ENCODE peak calls at places on chromosomes 13 and 19, in ten cellular contexts. Q is Panc1, D is AG09309, G is WTC11, R is lower leg skin, U is thoracic aorta, W is choroid plexus epithelial cell, E is GM23338, J is IMR-90, F is Calu3. Y is an unnamed sample.

GRCh38 chr13:33871207-33872004 is 53.5 kb downstream of the RFC3 start:
- DNase-seq in Q (no peak), D (no peak), G (no peak), R (no peak), U (no peak), W (no peak), E (no peak), J (no peak), F (no peak), Y (no peak)

GRCh38 chr13:91368676-91369425 is 21.4 kb downstream of the MIR17HG start:
- DNase-seq in Q (no peak), D (no peak), G (no peak), R (no peak), U (no peak), W (peak; percentile 31), E (no peak), J (peak; percentile 19), F (no peak), Y (no peak)

GRCh38 chr13:102903659-102904407 is 58.0 kb downstream of the ERCC5 start:
- DNase-seq in Q (no peak), D (no peak), G (no peak), R (no peak), U (no peak), W (peak; percentile 57), E (peak; percentile 56), J (peak; percentile 18), F (no peak), Y (peak; percentile 18)

GRCh38 chr19:7869453-7869909 is 4.7 kb downstream of the PRR36 start:
- DNase-seq in Q (no peak), D (no peak), G (peak; percentile 85), R (peak; percentile 93), U (no peak), W (peak; percentile 51), E (peak; percentile 80), J (peak; percentile 28), F (peak; percentile 33), Y (peak; percentile 53)

GRCh38 chr19:11373166-11373884 is 1.1 kb upstream of the SWSAP1 start:
- DNase-seq in Q (no peak), D (no peak), G (peak; percentile 45), R (no peak), U (no peak), W (peak; percentile 19), E (peak; percentile 84), J (no peak), F (no peak), Y (no peak)

GRCh38 chr19:7673995-7674667 is 2.8 kb upstream of the MCEMP1 start:
- DNase-seq in Q (no peak), D (no peak), G (peak; percentile 76), R (peak; percentile 94), U (no peak), W (peak; percentile 69), E (peak; percentile 87), J (peak; percentile 45), F (peak; percentile 59), Y (no peak)

GRCh38 chr19:35083678-35084077 is 31.9 kb upstream of the FXYD3 start:
- DNase-seq in Q (no peak), D (no peak), G (no peak), R (no peak), U (no peak), W (no peak), E (no peak), J (no peak), F (no peak), Y (no peak)

GRCh38 chr19:33465834-33466233 is 55.8 kb downstream of the PEPD start:
- DNase-seq in Q (no peak), D (no peak), G (no peak), R (no peak), U (no peak), W (no peak), E (no peak), J (no peak), F (no peak), Y (no peak)

GRCh38 chr13:44870456-44870929 is 118.8 kb downstream of the NUFIP1 start:
- DNase-seq in Q (no peak), D (no peak), G (no peak), R (peak; percentile 72), U (no peak), W (no peak), E (no peak), J (no peak), F (no peak), Y (no peak)

GRCh38 chr19:17391371-17392151 is 2.4 kb downstream of the CCDC194 start:
- DNase-seq in Q (no peak), D (no peak), G (peak; percentile 28), R (no peak), U (no peak), W (no peak), E (peak; percentile 49), J (no peak), F (no peak), Y (no peak)

GRCh38 chr13:20127563-20128458 is 33.0 kb downstream of the GJA3 start:
- DNase-seq in Q (no peak), D (no peak), G (peak; percentile 64), R (peak; percentile 92), U (no peak), W (peak; percentile 44), E (peak; percentile 68), J (peak; percentile 16), F (peak; percentile 64), Y (peak; percentile 51)

DNA sequence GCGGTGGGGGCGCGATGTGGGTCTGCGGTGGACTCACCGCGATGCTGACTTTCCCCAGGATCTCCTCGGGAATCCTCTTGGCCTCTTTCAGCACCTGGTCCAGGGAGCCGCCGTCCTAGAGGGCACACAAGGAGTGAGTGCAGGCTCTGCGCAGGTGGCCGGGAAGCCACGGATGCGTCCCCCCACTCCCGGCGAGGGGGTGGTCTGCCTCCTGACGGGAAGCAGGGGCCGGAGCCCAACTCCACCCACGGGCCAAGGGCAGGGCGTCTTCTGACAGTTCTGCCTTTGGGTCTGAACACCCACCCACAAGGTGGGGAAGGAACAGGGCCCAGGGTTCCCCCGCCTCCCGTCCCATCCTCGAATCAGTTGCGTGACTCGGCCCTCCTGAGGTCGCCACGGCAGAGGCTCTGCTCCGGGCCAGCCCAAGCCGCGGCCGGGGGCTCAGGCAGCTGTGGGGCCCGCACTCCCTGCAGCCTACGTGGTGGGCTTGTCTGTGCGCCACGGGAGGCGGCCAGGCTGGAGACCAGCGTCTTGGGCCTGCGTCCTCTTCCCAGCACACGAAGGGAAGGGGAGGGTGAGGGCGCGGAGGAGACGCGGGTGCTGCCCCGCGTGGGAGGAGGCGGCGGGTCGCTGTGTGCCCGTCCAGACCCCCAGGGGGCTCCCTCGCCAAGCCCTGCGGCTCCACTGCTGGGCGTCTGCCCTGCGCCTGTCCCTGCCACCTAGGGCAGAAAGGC is 21.4 kb downstream of the MAP2K2 start:
- DNase-seq in Q (no peak), D (no peak), G (no peak), R (no peak), U (no peak), W (no peak), E (no peak), J (no peak), F (no peak), Y (no peak)
- TF ChIP-seq CTCF in Q (no peak), D (no peak), G (no peak), R (no peak), U (no peak), W (no peak), E (peak; percentile 36), J (peak; percentile 1), F (no peak), Y (no peak)

GRCh38 chr19:39544201-39544903 is 4.4 kb upstream of the EID2 start:
- DNase-seq in Q (no peak), D (no peak), G (no peak), R (no peak), U (no peak), W (peak; percentile 23), E (no peak), J (peak; percentile 13), F (no peak), Y (no peak)

GRCh38 chr19:39542198-39542597 is 2.2 kb upstream of the EID2 start:
- DNase-seq in Q (no peak), D (no peak), G (no peak), R (no peak), U (no peak), W (no peak), E (peak; percentile 54), J (no peak), F (no peak), Y (peak; percentile 23)

GRCh38 chr19:39546599-39546998 is 6.6 kb upstream of the EID2 start:
- DNase-seq in Q (no peak), D (no peak), G (no peak), R (no peak), U (no peak), W (no peak), E (peak; percentile 39), J (no peak), F (no peak), Y (no peak)

GRCh38 chr19:39544920-39545319 is 5.0 kb upstream of the EID2 start:
- DNase-seq in Q (no peak), D (no peak), G (no peak), R (no peak), U (no peak), W (no peak), E (no peak), J (no peak), F (no peak), Y (no peak)

GRCh38 chr19:39543477-39543857 is 3.5 kb upstream of the EID2 start:
- DNase-seq in Q (no peak), D (no peak), G (no peak), R (no peak), U (no peak), W (no peak), E (no peak), J (no peak), F (no peak), Y (no peak)
- TF ChIP-seq CTCF in Q (no peak), D (no peak), G (no peak), R (no peak), U (no peak), W (no peak), E (no peak), J (no peak), F (no peak), Y (no peak)

GRCh38 chr19:28358604-28359003 is 854.3 kb downstream of the UQCRFS1 start:
- DNase-seq in Q (no peak), D (no peak), G (no peak), R (no peak), U (no peak), W (peak; percentile 30), E (peak; percentile 15), J (no peak), F (no peak), Y (no peak)

GRCh38 chr19:28359819-28360414 is 853.0 kb downstream of the UQCRFS1 start:
- DNase-seq in Q (no peak), D (no peak), G (no peak), R (no peak), U (no peak), W (no peak), E (no peak), J (no peak), F (no peak), Y (no peak)
- TF ChIP-seq CTCF in Q (no peak), D (no peak), G (no peak), R (no peak), U (no peak), W (no peak), E (no peak), J (no peak), F (no peak), Y (no peak)

DNA sequence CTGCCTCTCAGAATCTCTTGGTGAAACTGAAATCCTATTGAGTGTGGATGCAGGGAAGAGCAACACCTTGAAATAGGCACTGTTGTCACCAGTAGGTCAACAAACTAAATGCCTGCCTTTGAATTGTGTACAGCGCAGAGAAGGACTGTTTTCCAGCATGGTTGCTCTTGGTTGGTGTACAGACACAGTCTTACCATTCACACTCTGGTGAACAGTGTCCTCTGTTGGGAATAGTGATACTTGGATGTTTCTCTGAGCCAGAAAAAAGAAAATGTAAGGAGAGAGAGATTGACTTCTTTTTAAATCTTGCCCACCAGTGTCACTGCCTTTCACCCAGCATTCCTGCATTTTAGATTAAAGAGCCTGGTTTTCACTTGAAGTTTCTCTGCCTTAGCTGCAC is 179.7 kb downstream of the STK24 start:
- DNase-seq in Q (no peak), D (no peak), G (no peak), R (no peak), U (no peak), W (peak; percentile 62), E (no peak), J (peak; percentile 40), F (no peak), Y (no peak)
- TF ChIP-seq CTCF in Q (no peak), D (peak; percentile 42), G (no peak), R (no peak), U (no peak), W (peak; percentile 63), E (peak; percentile 14), J (peak; percentile 43), F (no peak), Y (no peak)

Y was measured in endothelial cell.